ENCODE peak calls at places on chromosomes 16 and 17, in eight cellular contexts. W is aorta; J is transverse colon; E is sigmoid colon; T is heart left ventricle; G is PC-3; L is effector memory CD4-positive, alpha-beta T cell; I is mesendoderm. N is an unnamed sample.

GRCh38 chr17:77491921-77492445 is 351.2 kb downstream of the SEC14L1 start:
- DNase-seq in L (peak; percentile 19), E (peak; percentile 65), I (no peak), W (peak; percentile 42), T (no peak), G (no peak), J (peak; percentile 70), N (peak; percentile 30)

GRCh38 chr16:2768403-2769089 is 8.5 kb downstream of the ELOB start:
- DNase-seq in G (no peak), E (no peak), I (peak; percentile 23), W (peak; percentile 24), T (no peak), J (no peak), L (no peak), N (no peak)

GRCh38 chr16:89048871-89049422 is 44.7 kb upstream of the ACSF3 start:
- DNase-seq in W (peak; percentile 42), J (no peak), G (no peak), L (no peak), I (no peak), E (peak; percentile 56), T (no peak), N (no peak)

GRCh38 chr17:8473451-8474192 is 37.9 kb downstream of the NDEL1 start:
- DNase-seq in I (no peak), W (peak; percentile 30), E (no peak), T (no peak), J (no peak), G (peak; percentile 72), L (no peak), N (no peak)

GRCh38 chr17:77475012-77475976 is 334.5 kb downstream of the SEC14L1 start:
- DNase-seq in L (peak; percentile 69), E (no peak), G (no peak), T (no peak), I (no peak), W (no peak), J (no peak), N (peak; percentile 51)

GRCh38 chr16:81371106-81371505 is 56.3 kb downstream of the GAN start:
- DNase-seq in T (no peak), W (no peak), I (no peak), E (no peak), G (no peak), J (no peak), L (no peak), N (no peak)

GRCh38 chr16:31061126-31061812 is 12.8 kb downstream of the ZNF668 start:
- DNase-seq in T (no peak), J (no peak), G (no peak), I (no peak), W (no peak), L (no peak), E (no peak), N (no peak)

GRCh38 chr17:1965556-1966273 is 59.4 kb downstream of the RTN4RL1 start:
- DNase-seq in J (no peak), I (no peak), T (no peak), E (no peak), W (no peak), L (no peak), G (no peak), N (no peak)

GRCh38 chr16:30184430-30185140 is 1.2 kb downstream of the CORO1A start:
- DNase-seq in J (peak; percentile 54), W (peak; percentile 69), E (peak; percentile 71), G (no peak), I (no peak), L (peak; percentile 27), T (peak; percentile 32), N (peak; percentile 33)

GRCh38 chr17:72102366-72102765 is 18.5 kb upstream of the SOX9 start:
- DNase-seq in L (no peak), E (no peak), G (no peak), T (no peak), W (no peak), I (no peak), J (no peak), N (no peak)

GRCh38 chr16:50440531-50440930 is 71.7 kb upstream of the BRD7 start:
- DNase-seq in J (no peak), I (peak; percentile 34), E (no peak), T (no peak), L (no peak), W (no peak), G (no peak), N (no peak)

GRCh38 chr16:88926374-88926990 is 50.5 kb downstream of the CBFA2T3 start:
- DNase-seq in W (no peak), T (no peak), J (no peak), I (peak; percentile 68), G (peak; percentile 21), E (no peak), L (no peak), N (no peak)

GRCh38 chr16:28869201-28869600 is 5.6 kb downstream of the SH2B1 start:
- DNase-seq in G (no peak), L (no peak), W (no peak), T (no peak), E (no peak), J (no peak), I (no peak), N (no peak)

GRCh38 chr16:87581867-87582220 is 20.5 kb upstream of the JPH3 start:
- DNase-seq in E (peak; percentile 93), G (peak; percentile 89), L (no peak), T (peak; percentile 73), W (peak; percentile 89), I (no peak), J (peak; percentile 60), N (no peak)

GRCh38 chr17:1344521-1344920 is 55.5 kb downstream of the YWHAE start:
- DNase-seq in I (no peak), J (no peak), E (no peak), T (no peak), W (no peak), G (no peak), L (no peak), N (no peak)

GRCh38 chr17:49357516-49357915 is 4.5 kb downstream of the ZNF652 start:
- DNase-seq in W (no peak), G (no peak), E (no peak), I (no peak), L (no peak), T (no peak), J (no peak), N (no peak)

GRCh38 chr16:2787406-2787805 is at the start of gene PRSS33:
- DNase-seq in W (peak; percentile 27), I (no peak), T (no peak), G (no peak), E (peak; percentile 24), L (no peak), J (no peak), N (no peak)

GRCh38 chr16:84306564-84306963 is 11.9 kb downstream of the WFDC1 start:
- DNase-seq in T (no peak), W (no peak), G (no peak), I (no peak), J (no peak), L (no peak), E (no peak), N (no peak)

GRCh38 chr17:64411999-64412771 is 21.5 kb upstream of the PECAM1 start:
- DNase-seq in J (peak; percentile 41), G (no peak), L (no peak), I (peak; percentile 94), E (peak; percentile 80), W (peak; percentile 84), T (peak; percentile 72), N (no peak)

GRCh38 chr17:4968166-4968915 is 724 bp upstream of the SPAG7 start:
- DNase-seq in J (no peak), W (peak; percentile 61), I (peak; percentile 69), E (no peak), L (no peak), T (no peak), G (no peak), N (no peak)

GRCh38 chr17:79990704-79991103 is 45.0 kb downstream of the TBC1D16 start:
- DNase-seq in J (no peak), G (no peak), W (peak; percentile 20), L (no peak), T (no peak), E (no peak), I (no peak), N (no peak)

GRCh38 chr17:16900288-16900882 is 71.5 kb downstream of the TNFRSF13B start:
- DNase-seq in W (no peak), J (no peak), E (no peak), G (no peak), I (no peak), L (no peak), T (no peak), N (no peak)

GRCh38 chr17:81414751-81415516 is 19.7 kb downstream of the BAHCC1 start:
- DNase-seq in G (no peak), J (no peak), L (no peak), W (no peak), E (no peak), T (no peak), I (no peak), N (no peak)

GRCh38 chr17:49468827-49469385 is 26.2 kb upstream of the NGFR start:
- DNase-seq in T (no peak), W (no peak), J (no peak), L (no peak), G (no peak), I (no peak), E (peak; percentile 66), N (no peak)

DNA sequence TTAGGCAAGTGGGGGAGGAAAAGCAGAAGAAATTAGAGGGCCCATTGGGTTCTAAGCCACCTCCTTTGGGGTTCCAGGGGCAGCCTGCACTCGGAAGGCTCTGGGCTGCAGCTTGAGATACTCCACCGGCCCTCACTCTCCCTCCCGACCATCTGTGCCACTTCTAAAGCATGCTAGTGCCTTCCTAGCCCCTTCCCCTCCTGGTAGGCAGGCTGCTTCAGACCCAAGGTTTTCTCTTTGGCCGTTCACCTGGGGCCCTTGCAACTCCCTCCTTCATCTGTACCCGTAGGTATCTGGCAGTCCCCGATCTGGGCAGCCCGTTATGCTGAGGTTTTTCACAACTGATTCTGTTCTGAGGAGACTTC is 98.5 kb downstream of the RAB11FIP4 start:
- DNase-seq in E (no peak), T (no peak), J (no peak), I (no peak), W (no peak), G (no peak), L (no peak), N (no peak)
- H3K4me3 ChIP-seq in E (no peak overlapping the region), T (no peak overlapping the region), J (no peak overlapping the region), I (no peak overlapping the region), W (no peak overlapping the region), G (no peak overlapping the region), L (no peak overlapping the region), N (peak overlapping the region; percentile 73)

GRCh38 chr16:8863594-8864424 is 5.0 kb downstream of the CARHSP1 start:
- DNase-seq in T (no peak), W (peak; percentile 59), G (no peak), L (no peak), I (peak; percentile 84), E (no peak), J (peak; percentile 71), N (no peak)
- H3K27ac ChIP-seq in T (peak overlapping the region; percentile 65), W (no peak overlapping the region), G (no peak overlapping the region), L (no peak overlapping the region), I (no peak overlapping the region), E (peak overlapping the region; percentile 18), J (peak overlapping the region; percentile 68), N (peak overlapping the region; percentile 1)

GRCh38 chr16:17381784-17382183 is 89.0 kb downstream of the XYLT1 start:
- DNase-seq in I (no peak), L (no peak), E (no peak), J (no peak), T (no peak), G (no peak), W (no peak), N (no peak)
- H3K4me1 ChIP-seq in I (peaks cover 15% of the 10 kb centered on the region), L (peaks cover 12% of the 10 kb centered on the region), E (peaks cover 93% of the 10 kb centered on the region), J (peaks cover 15% of the 10 kb centered on the region), T (peaks cover 10% of the 10 kb centered on the region), G (no peaks in the 10 kb centered on the region), W (peaks cover 9% of the 10 kb centered on the region), N (peaks cover 31% of the 10 kb centered on the region)

GRCh38 chr16:79163666-79164377 is 436.7 kb downstream of the MAF start:
- DNase-seq in J (peak; percentile 37), I (no peak), E (no peak), L (no peak), W (peak; percentile 72), G (no peak), T (no peak), N (no peak)
- H3K4me3 ChIP-seq in J (no peak overlapping the region), I (no peak overlapping the region), E (peak overlapping the region; percentile 17), L (peak overlapping the region; percentile 36), W (no peak overlapping the region), G (no peak overlapping the region), T (no peak overlapping the region), N (no peak overlapping the region)